ENCODE peak calls at places on chromosomes 13 and 19, in six cellular contexts. N is AML-193; R is cerebellum; H is stimulated activated CD4-positive, alpha-beta T cell treated with anti-CD3 and anti-CD28 coated beads, Interleukin-1b, Interleukin-23, amount 100 ng/mL, for 24 hours; T is anterior cingulate cortex; E is cortex of kidney. B is an unnamed sample.

GRCh38 chr13:94656766-94657165 is 55.1 kb downstream of the GPR180 start:
- DNase-seq in N (no peak), R (no peak), H (no peak), T (no peak), E (no peak), B (no peak)

GRCh38 chr19:46265217-46265828 is 31.5 kb upstream of the HIF3A start:
- DNase-seq in N (peak), R (peak), H (peak), T (peak), E (no peak), B (peak)

GRCh38 chr19:3533020-3533408 is 6.0 kb upstream of the TEKTIP1 start:
- DNase-seq in N (no peak), R (no peak), H (no peak), T (no peak), E (no peak), B (no peak)

GRCh38 chr13:35768126-35768525 is 291.6 kb upstream of the MAB21L1 start:
- DNase-seq in N (no peak), R (no peak), H (no peak), T (no peak), E (no peak), B (no peak)

GRCh38 chr19:34818270-34818669 is 45.3 kb upstream of the ZNF599 start:
- DNase-seq in N (no peak), R (no peak), H (no peak), T (no peak), E (no peak), B (no peak)

GRCh38 chr13:75550159-75550567 is 572 bp downstream of the UCHL3 start:
- DNase-seq in N (peak), R (no peak), H (no peak), T (no peak), E (no peak), B (peak)

GRCh38 chr19:55657004-55657747 is 2.3 kb downstream of the U2AF2 start:
- DNase-seq in N (no peak), R (no peak), H (no peak), T (no peak), E (no peak), B (no peak)

GRCh38 chr13:108346376-108346775 is 76.9 kb downstream of the TNFSF13B start:
- DNase-seq in N (no peak), R (no peak), H (no peak), T (no peak), E (no peak), B (no peak)

GRCh38 chr13:39734952-39735351 is 79.5 kb downstream of the COG6 start:
- DNase-seq in N (no peak), R (no peak), H (no peak), T (no peak), E (no peak), B (no peak)

GRCh38 chr13:108624108-108624507 is 5.3 kb upstream of the MYO16 start:
- DNase-seq in N (no peak), R (no peak), H (no peak), T (no peak), E (no peak), B (no peak)

GRCh38 chr19:45547965-45548609 is 36.5 kb downstream of the OPA3 start:
- DNase-seq in N (no peak), R (no peak), H (no peak), T (no peak), E (no peak), B (no peak)

GRCh38 chr19:17632577-17632976 is 55.6 kb downstream of the UNC13A start:
- DNase-seq in N (no peak), R (no peak), H (no peak), T (no peak), E (no peak), B (no peak)

GRCh38 chr13:44648392-44649117 is 72.4 kb upstream of the TSC22D1 start:
- DNase-seq in N (peak), R (no peak), H (no peak), T (no peak), E (no peak), B (peak)

GRCh38 chr19:51493776-51494175 is 7.8 kb downstream of the SIGLEC12 start:
- DNase-seq in N (peak), R (no peak), H (no peak), T (no peak), E (no peak), B (no peak)

GRCh38 chr13:21385710-21386109 is 73.4 kb downstream of the ZDHHC20 start:
- DNase-seq in N (no peak), R (no peak), H (no peak), T (no peak), E (no peak), B (no peak)

GRCh38 chr19:50721441-50722137 is 1.6 kb upstream of the CLEC11A start:
- DNase-seq in N (no peak), R (peak), H (no peak), T (no peak), E (no peak), B (no peak)

GRCh38 chr13:32092471-32092870 is 60.9 kb downstream of the FRY start:
- DNase-seq in N (no peak), R (no peak), H (no peak), T (no peak), E (no peak), B (no peak)

GRCh38 chr13:92900455-92900854 is 326.2 kb upstream of the GPC6 start:
- DNase-seq in N (no peak), R (no peak), H (no peak), T (no peak), E (no peak), B (no peak)

GRCh38 chr19:19460258-19460731 is 54.8 kb downstream of the GATAD2A start:
- DNase-seq in N (no peak), R (no peak), H (no peak), T (no peak), E (no peak), B (no peak)

GRCh38 chr19:4352701-4353121 is 9.3 kb downstream of the MPND start:
- DNase-seq in N (peak), R (no peak), H (no peak), T (no peak), E (no peak), B (peak)

GRCh38 chr19:4971424-4971793 is 2.5 kb downstream of the KDM4B start:
- DNase-seq in N (peak), R (peak), H (no peak), T (no peak), E (no peak), B (peak)

GRCh38 chr19:41577144-41577830 is 1.3 kb downstream of the CEACAM21 start:
- DNase-seq in N (no peak), R (no peak), H (no peak), T (no peak), E (no peak), B (peak)

GRCh38 chr19:43798546-43799409 is 3.5 kb downstream of the LYPD5 start:
- DNase-seq in N (no peak), R (peak), H (no peak), T (peak), E (no peak), B (no peak)

GRCh38 chr13:45305079-45305478 is 35.9 kb downstream of the TPT1 start:
- DNase-seq in N (no peak), R (no peak), H (no peak), T (no peak), E (no peak), B (no peak)

GRCh38 chr19:6239401-6239844 is 40.4 kb downstream of the MLLT1 start:
- DNase-seq in N (no peak), R (no peak), H (no peak), T (no peak), E (no peak), B (no peak)

GRCh38 chr19:2578911-2579677 is 103.2 kb downstream of the GADD45B start:
- DNase-seq in N (no peak), R (peak), H (no peak), T (peak), E (no peak), B (peak)

GRCh38 chr19:995051-995827 is 5.0 kb upstream of the GRIN3B start:
- DNase-seq in N (no peak), R (no peak), H (no peak), T (no peak), E (no peak), B (no peak)

B was measured in HepG2.